ENCODE peak calls at places on chromosomes 5 and 9, in six cellular contexts. M is EL; O is Right ventricle myocardium superior; G is foreskin fibroblast; A is non-pigmented ciliary epithelial cell; C is stimulated activated CD4-positive, alpha-beta T cell treated with anti-CD3 and anti-CD28 coated beads, Interleukin-2, amount 100 ng/mL, for 48 hours. J is an unnamed sample.
A peak's percentile ranks its signal among the peaks of the same experiment; 100 is the strongest.

GRCh38 chr5:56264417-56265025 is 31.4 kb upstream of the ANKRD55 start:
- DNase-seq in M (peak; percentile 62), C (no peak), G (no peak), O (no peak), A (no peak), J (peak; percentile 67)

GRCh38 chr5:75023368-75024159 is 28.8 kb downstream of the GCNT4 start:
- DNase-seq in C (no peak), A (no peak), M (no peak), G (no peak), O (no peak), J (no peak)

GRCh38 chr5:106634375-106634774 is 1036.4 kb downstream of the EFNA5 start:
- DNase-seq in C (no peak), A (no peak), O (no peak), M (no peak), G (no peak), J (no peak)

GRCh38 chr5:54311178-54311811 is 922 bp upstream of the ARL15 start:
- DNase-seq in C (no peak), O (no peak), A (no peak), G (peak; percentile 22), M (peak; percentile 36), J (peak; percentile 49)

GRCh38 chr5:73592546-73592945 is 27.0 kb downstream of the UTP15 start:
- DNase-seq in M (peak; percentile 82), G (peak; percentile 36), O (no peak), C (no peak), A (peak; percentile 23), J (no peak)

GRCh38 chr5:129216001-129216400 is 121.5 kb downstream of the ISOC1 start:
- DNase-seq in G (no peak), O (no peak), C (no peak), A (no peak), M (no peak), J (no peak)

GRCh38 chr5:32753765-32754164 is 42.6 kb downstream of the NPR3 start:
- DNase-seq in C (no peak), M (peak; percentile 45), O (no peak), A (no peak), G (peak; percentile 30), J (no peak)

GRCh38 chr9:85647571-85647970 is 94.2 kb downstream of the AGTPBP1 start:
- DNase-seq in O (no peak), G (no peak), M (no peak), C (no peak), A (no peak), J (peak; percentile 46)

GRCh38 chr5:125012727-125013451 is 266.4 kb upstream of the ZNF608 start:
- DNase-seq in A (no peak), G (no peak), O (no peak), M (no peak), C (no peak), J (no peak)

GRCh38 chr5:73654861-73655318 is 28.9 kb downstream of the ARHGEF28 start:
- DNase-seq in A (no peak), M (no peak), O (no peak), G (peak; percentile 34), C (no peak), J (no peak)